ENCODE peak calls at places on chromosomes 1 and 21, in four cellular contexts. One of them, this sample, is unnamed.

GRCh38 chr1:180675586-180675985 is 43.8 kb downstream of the XPR1 start:
- DNase-seq in astrocyte of the spinal cord: peak
- DNase-seq in activated naive CD8-positive, alpha-beta T cell treated with anti-CD3 and anti-CD28 coated beads for 36 hours: no peak
- DNase-seq in NCI-H748 treated with DMSO at 0.1 percent for 48 hours: no peak
- DNase-seq in this sample: no peak

GRCh38 chr1:2998503-2999100 is 22.7 kb upstream of the ACTRT2 start:
- DNase-seq in astrocyte of the spinal cord: no peak
- DNase-seq in activated naive CD8-positive, alpha-beta T cell treated with anti-CD3 and anti-CD28 coated beads for 36 hours: no peak
- DNase-seq in NCI-H748 treated with DMSO at 0.1 percent for 48 hours: no peak
- DNase-seq in this sample: no peak

GRCh38 chr1:232450626-232451025 is 179.3 kb downstream of the SIPA1L2 start:
- DNase-seq in astrocyte of the spinal cord: no peak
- DNase-seq in activated naive CD8-positive, alpha-beta T cell treated with anti-CD3 and anti-CD28 coated beads for 36 hours: no peak
- DNase-seq in NCI-H748 treated with DMSO at 0.1 percent for 48 hours: no peak
- DNase-seq in this sample: no peak

GRCh38 chr21:26945916-26946315 is 21.0 kb downstream of the ADAMTS5 start:
- DNase-seq in astrocyte of the spinal cord: peak
- DNase-seq in activated naive CD8-positive, alpha-beta T cell treated with anti-CD3 and anti-CD28 coated beads for 36 hours: no peak
- DNase-seq in NCI-H748 treated with DMSO at 0.1 percent for 48 hours: no peak
- DNase-seq in this sample: no peak

GRCh38 chr1:100773444-100773843 is 53.9 kb downstream of the VCAM1 start:
- DNase-seq in astrocyte of the spinal cord: no peak
- DNase-seq in activated naive CD8-positive, alpha-beta T cell treated with anti-CD3 and anti-CD28 coated beads for 36 hours: no peak
- DNase-seq in NCI-H748 treated with DMSO at 0.1 percent for 48 hours: no peak
- DNase-seq in this sample: no peak

GRCh38 chr1:66954208-66954607 is 29.4 kb downstream of the MIER1 start:
- DNase-seq in astrocyte of the spinal cord: no peak
- DNase-seq in activated naive CD8-positive, alpha-beta T cell treated with anti-CD3 and anti-CD28 coated beads for 36 hours: no peak
- DNase-seq in NCI-H748 treated with DMSO at 0.1 percent for 48 hours: no peak
- DNase-seq in this sample: no peak

GRCh38 chr1:163440090-163440489 is 118.3 kb downstream of the NUF2 start:
- DNase-seq in astrocyte of the spinal cord: no peak
- DNase-seq in activated naive CD8-positive, alpha-beta T cell treated with anti-CD3 and anti-CD28 coated beads for 36 hours: no peak
- DNase-seq in NCI-H748 treated with DMSO at 0.1 percent for 48 hours: no peak
- DNase-seq in this sample: no peak

GRCh38 chr21:42644223-42645208 is 8.9 kb upstream of the PDE9A start:
- DNase-seq in astrocyte of the spinal cord: peak
- DNase-seq in activated naive CD8-positive, alpha-beta T cell treated with anti-CD3 and anti-CD28 coated beads for 36 hours: no peak
- DNase-seq in NCI-H748 treated with DMSO at 0.1 percent for 48 hours: no peak
- DNase-seq in this sample: no peak

GRCh38 chr1:19643602-19644419 is at the start of gene NBL1:
- DNase-seq in astrocyte of the spinal cord: peak
- DNase-seq in activated naive CD8-positive, alpha-beta T cell treated with anti-CD3 and anti-CD28 coated beads for 36 hours: peak
- DNase-seq in NCI-H748 treated with DMSO at 0.1 percent for 48 hours: no peak
- DNase-seq in this sample: no peak

GRCh38 chr21:34857874-34858273 is 189.1 kb downstream of the CLIC6 start:
- DNase-seq in astrocyte of the spinal cord: no peak
- DNase-seq in activated naive CD8-positive, alpha-beta T cell treated with anti-CD3 and anti-CD28 coated beads for 36 hours: no peak
- DNase-seq in NCI-H748 treated with DMSO at 0.1 percent for 48 hours: no peak
- DNase-seq in this sample: no peak

GRCh38 chr1:147509786-147510360 is 31.4 kb upstream of the BCL9 start:
- DNase-seq in astrocyte of the spinal cord: no peak
- DNase-seq in activated naive CD8-positive, alpha-beta T cell treated with anti-CD3 and anti-CD28 coated beads for 36 hours: no peak
- DNase-seq in NCI-H748 treated with DMSO at 0.1 percent for 48 hours: no peak
- DNase-seq in this sample: peak

GRCh38 chr1:171841931-171842723 is 829 bp downstream of the DNM3 start:
- DNase-seq in astrocyte of the spinal cord: no peak
- DNase-seq in activated naive CD8-positive, alpha-beta T cell treated with anti-CD3 and anti-CD28 coated beads for 36 hours: peak
- DNase-seq in NCI-H748 treated with DMSO at 0.1 percent for 48 hours: no peak
- DNase-seq in this sample: peak

GRCh38 chr1:17239420-17239819 is 9.5 kb upstream of the PADI3 start:
- DNase-seq in astrocyte of the spinal cord: peak
- DNase-seq in activated naive CD8-positive, alpha-beta T cell treated with anti-CD3 and anti-CD28 coated beads for 36 hours: peak
- DNase-seq in NCI-H748 treated with DMSO at 0.1 percent for 48 hours: no peak
- DNase-seq in this sample: peak

GRCh38 chr1:174262747-174263241 is 103.5 kb downstream of the RABGAP1L start:
- DNase-seq in astrocyte of the spinal cord: peak
- DNase-seq in activated naive CD8-positive, alpha-beta T cell treated with anti-CD3 and anti-CD28 coated beads for 36 hours: no peak
- DNase-seq in NCI-H748 treated with DMSO at 0.1 percent for 48 hours: peak
- DNase-seq in this sample: peak

GRCh38 chr1:156276966-156277381 is 5.7 kb downstream of the SMG5 start:
- DNase-seq in astrocyte of the spinal cord: no peak
- DNase-seq in activated naive CD8-positive, alpha-beta T cell treated with anti-CD3 and anti-CD28 coated beads for 36 hours: no peak
- DNase-seq in NCI-H748 treated with DMSO at 0.1 percent for 48 hours: no peak
- DNase-seq in this sample: no peak

GRCh38 chr1:145936247-145936646 is 9.0 kb upstream of the RBM8A start:
- DNase-seq in astrocyte of the spinal cord: no peak
- DNase-seq in activated naive CD8-positive, alpha-beta T cell treated with anti-CD3 and anti-CD28 coated beads for 36 hours: no peak
- DNase-seq in NCI-H748 treated with DMSO at 0.1 percent for 48 hours: no peak
- DNase-seq in this sample: no peak

GRCh38 chr1:180571832-180572636 is 13.3 kb downstream of the OVAAL start:
- DNase-seq in astrocyte of the spinal cord: no peak
- DNase-seq in activated naive CD8-positive, alpha-beta T cell treated with anti-CD3 and anti-CD28 coated beads for 36 hours: peak
- DNase-seq in NCI-H748 treated with DMSO at 0.1 percent for 48 hours: no peak
- DNase-seq in this sample: no peak

GRCh38 chr1:233442392-233442791 is 114.9 kb downstream of the MAP3K21 start:
- DNase-seq in astrocyte of the spinal cord: peak
- DNase-seq in activated naive CD8-positive, alpha-beta T cell treated with anti-CD3 and anti-CD28 coated beads for 36 hours: no peak
- DNase-seq in NCI-H748 treated with DMSO at 0.1 percent for 48 hours: no peak
- DNase-seq in this sample: no peak

GRCh38 chr1:36342426-36343185 is 19.2 kb upstream of the EVA1B start:
- DNase-seq in astrocyte of the spinal cord: peak
- DNase-seq in activated naive CD8-positive, alpha-beta T cell treated with anti-CD3 and anti-CD28 coated beads for 36 hours: peak
- DNase-seq in NCI-H748 treated with DMSO at 0.1 percent for 48 hours: no peak
- DNase-seq in this sample: no peak

This sample was measured in ecto neural progenitor cell.